ENCODE peak calls at places on chromosomes 5 and 9, in six cellular contexts. H is CD8-positive, alpha-beta memory T cell; U is tibial nerve; M is heart left ventricle; T is MM.1S; J is GM23248. Q is an unnamed sample.

GRCh38 chr5:143511736-143512135 is 108.2 kb upstream of the NR3C1 start:
- DNase-seq in H (no peak), J (peak; percentile 30), M (no peak), U (no peak), T (no peak), Q (no peak)

GRCh38 chr5:169253071-169253470 is 47.9 kb downstream of the SLIT3 start:
- DNase-seq in U (no peak), T (no peak), J (no peak), H (no peak), M (no peak), Q (no peak)

GRCh38 chr5:168020522-168021294 is 270.7 kb upstream of the WWC1 start:
- DNase-seq in J (peak; percentile 40), M (no peak), T (no peak), U (peak; percentile 28), H (no peak), Q (no peak)

GRCh38 chr5:44536650-44537260 is 147.5 kb upstream of the FGF10 start:
- DNase-seq in M (no peak), J (peak; percentile 63), H (no peak), T (peak; percentile 49), U (no peak), Q (no peak)

GRCh38 chr5:104146652-104147051 is 584.1 kb upstream of the NUDT12 start:
- DNase-seq in J (no peak), M (no peak), T (no peak), U (no peak), H (no peak), Q (no peak)

GRCh38 chr9:103397868-103398600 is 402.9 kb downstream of the CYLC2 start:
- DNase-seq in T (peak; percentile 85), J (peak; percentile 29), U (no peak), H (peak; percentile 3), M (peak; percentile 11), Q (no peak)

GRCh38 chr5:41670854-41671791 is 160.7 kb upstream of the PLCXD3 start:
- DNase-seq in J (no peak), H (no peak), T (no peak), U (no peak), M (no peak), Q (no peak)

GRCh38 chr5:998975-999501 is 9.6 kb upstream of the NKD2 start:
- DNase-seq in J (peak; percentile 31), U (peak; percentile 3), M (peak; percentile 5), T (no peak), H (no peak), Q (peak; percentile 17)

GRCh38 chr9:129256959-129257713 is 79.1 kb upstream of the IER5L start:
- DNase-seq in M (no peak), U (no peak), J (no peak), T (no peak), H (no peak), Q (no peak)

GRCh38 chr5:150945501-150945900 is 40.7 kb upstream of the ZNF300 start:
- DNase-seq in J (peak; percentile 16), H (no peak), U (no peak), T (no peak), M (no peak), Q (no peak)

GRCh38 chr9:20788526-20789421 is 104.7 kb downstream of the FOCAD start:
- DNase-seq in J (no peak), H (no peak), M (no peak), U (no peak), T (no peak), Q (no peak)

GRCh38 chr9:123834907-123835562 is 94.9 kb downstream of the DENND1A start:
- DNase-seq in J (peak; percentile 45), H (peak; percentile 4), U (no peak), M (no peak), T (peak; percentile 62), Q (no peak)

GRCh38 chr9:35791321-35791921 is at the start of gene NPR2:
- DNase-seq in J (peak; percentile 70), T (no peak), H (no peak), U (no peak), M (peak; percentile 62), Q (no peak)

GRCh38 chr9:13956107-13956506 is 357.8 kb downstream of the NFIB start:
- DNase-seq in U (no peak), J (no peak), M (no peak), T (no peak), H (no peak), Q (no peak)

GRCh38 chr9:31030741-31031202 is 1353.7 kb upstream of the ACO1 start:
- DNase-seq in H (no peak), T (no peak), M (no peak), U (no peak), J (peak; percentile 23), Q (no peak)

GRCh38 chr5:157108961-157109360 is at the start of gene HAVCR2:
- DNase-seq in T (peak; percentile 64), M (peak; percentile 24), H (peak; percentile 58), U (no peak), J (no peak), Q (no peak)

GRCh38 chr9:132249123-132249522 is 87.3 kb downstream of the NTNG2 start:
- DNase-seq in H (no peak), U (no peak), M (no peak), T (no peak), J (no peak), Q (no peak)

GRCh38 chr9:131117111-131117761 is 8.2 kb upstream of the NUP214 start:
- DNase-seq in J (no peak), H (no peak), U (no peak), T (no peak), M (no peak), Q (peak; percentile 37)

GRCh38 chr9:3435732-3436131 is 90.1 kb downstream of the RFX3 start:
- DNase-seq in T (no peak), M (no peak), J (no peak), U (no peak), H (no peak), Q (no peak)

GRCh38 chr5:6468870-6469269 is 20.2 kb downstream of the UBE2QL1 start:
- DNase-seq in J (no peak), T (no peak), U (no peak), H (no peak), M (no peak), Q (no peak)

GRCh38 chr5:31759925-31760324 is 121.0 kb downstream of the PDZD2 start:
- DNase-seq in U (no peak), T (no peak), H (no peak), J (no peak), M (no peak), Q (no peak)

GRCh38 chr5:152097128-152097527 is 172.5 kb upstream of the GLRA1 start:
- DNase-seq in M (no peak), T (peak; percentile 80), J (no peak), H (no peak), U (no peak), Q (no peak)

GRCh38 chr9:115494393-115494792 is 376.4 kb upstream of the TNC start:
- DNase-seq in T (no peak), U (no peak), M (no peak), H (no peak), J (peak; percentile 25), Q (no peak)

GRCh38 chr5:59665086-59665831 is 228.3 kb downstream of the PDE4D start:
- DNase-seq in M (no peak), J (no peak), H (no peak), T (no peak), U (no peak), Q (no peak)

DNA sequence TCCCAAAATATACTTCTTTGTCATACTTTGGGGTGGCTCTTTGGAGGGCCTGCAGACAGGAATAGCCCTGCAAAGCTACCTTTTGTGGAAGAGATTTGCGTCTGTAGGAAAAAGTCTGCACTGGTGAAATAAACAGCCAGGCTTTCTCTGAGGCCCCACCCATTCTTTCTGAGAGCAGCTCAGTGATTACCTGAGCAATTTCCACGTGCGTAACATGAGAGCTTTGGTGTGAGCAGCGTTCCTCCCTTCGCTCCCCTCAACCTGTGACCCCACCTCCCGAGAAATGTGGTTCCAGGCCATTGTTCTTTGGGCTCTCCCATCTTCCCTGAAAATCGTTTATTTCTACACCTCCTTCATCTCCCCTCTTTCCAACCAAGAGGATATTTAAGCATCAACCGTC is 23.8 kb upstream of the FBP1 start:
- DNase-seq in H (no peak), U (no peak), M (no peak), J (no peak), T (no peak), Q (no peak)
- H3K4me3 ChIP-seq in H (no peak overlapping the region), U (no peak overlapping the region), M (no peak overlapping the region), J (no peak overlapping the region), T (no peak overlapping the region), Q (no peak overlapping the region)

DNA sequence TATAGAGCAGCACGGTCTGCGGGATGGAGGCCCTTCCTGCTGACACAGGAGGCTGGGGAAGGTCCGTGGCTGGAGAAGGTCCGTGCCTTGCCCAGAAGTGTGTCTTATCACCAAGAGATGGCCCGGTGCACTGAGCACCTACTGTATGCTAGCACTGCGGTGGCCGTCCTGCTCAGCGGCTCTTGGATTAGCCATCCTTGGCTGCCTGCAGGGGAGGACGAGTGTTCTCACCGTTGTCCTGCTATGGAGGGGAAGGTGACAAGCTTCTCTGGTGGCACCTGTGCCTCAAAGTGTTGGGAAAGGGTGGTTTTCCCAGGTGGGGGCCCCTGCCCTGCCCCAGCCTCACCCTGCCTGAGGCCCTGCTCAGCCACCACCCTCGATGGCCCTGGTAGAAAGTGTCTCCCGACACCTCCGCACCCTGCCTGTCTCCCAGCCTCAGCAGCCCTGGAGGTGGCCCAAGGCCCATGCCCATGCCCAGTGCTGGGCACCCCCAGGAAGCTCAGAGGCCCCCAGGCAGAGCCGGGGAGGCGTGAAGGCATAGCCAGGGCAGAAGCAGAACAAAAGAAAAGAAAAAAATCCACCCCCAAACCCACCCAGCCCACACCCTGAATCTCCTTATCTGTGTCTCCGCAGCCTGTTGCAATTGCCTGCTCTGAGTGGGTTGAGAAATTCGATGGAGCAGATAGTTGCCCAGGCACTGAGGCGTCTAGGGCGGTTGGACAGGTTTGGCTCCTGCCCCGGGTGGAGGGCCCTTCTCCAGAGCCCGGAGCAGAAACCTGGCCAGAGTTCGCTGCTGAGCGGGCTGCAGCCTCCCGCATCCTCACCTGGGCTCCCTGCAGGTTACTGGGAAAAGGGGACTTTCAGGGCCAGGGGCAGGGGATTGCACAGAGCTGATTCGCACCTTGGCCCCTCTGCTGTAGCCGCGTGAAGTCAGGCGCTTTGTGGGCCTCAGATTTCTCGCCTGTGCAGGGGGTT is 30.5 kb downstream of the RXRA start:
- DNase-seq in J (no peak), M (no peak), U (no peak), H (no peak), T (no peak), Q (no peak)
- H3K4me3 ChIP-seq in J (no peak overlapping the region), M (no peak overlapping the region), U (no peak overlapping the region), H (no peak overlapping the region), T (no peak overlapping the region), Q (no peak overlapping the region)

DNA sequence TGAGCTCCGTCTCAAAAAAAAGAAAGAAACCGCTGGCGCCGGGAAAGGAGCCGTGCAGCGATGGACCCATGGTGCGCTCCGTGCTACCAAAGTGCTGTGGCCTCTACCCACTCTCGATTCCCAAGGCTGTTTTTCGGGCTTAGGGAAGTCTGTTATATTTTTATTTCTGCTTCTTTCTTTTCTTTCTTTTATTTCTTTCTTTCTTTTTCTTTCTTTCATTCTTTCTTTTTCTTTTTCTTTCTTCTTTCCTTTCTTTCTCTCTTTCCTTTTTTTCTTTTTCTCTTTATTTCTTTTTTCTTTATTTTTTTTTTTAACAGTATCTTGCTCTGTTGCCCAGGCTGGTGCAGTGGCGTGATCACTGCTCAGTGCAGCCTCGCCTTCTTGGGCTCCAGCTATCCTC is 87.5 kb downstream of the ANXA2R start:
- DNase-seq in M (no peak), U (no peak), J (peak; percentile 42), H (no peak), T (no peak), Q (no peak)
- H3K4me3 ChIP-seq in M (peak overlapping the region; percentile 61), U (peak overlapping the region; percentile 50), J (peak overlapping the region; percentile 79), H (peak overlapping the region; percentile 97), T (peak overlapping the region; percentile 69), Q (peak overlapping the region; percentile 51)

GRCh38 chr5:124892185-124892848 is 145.9 kb upstream of the ZNF608 start:
- DNase-seq in U (no peak), M (no peak), T (no peak), H (no peak), J (no peak), Q (no peak)
- H3K4me3 ChIP-seq in U (no peak overlapping the region), M (no peak overlapping the region), T (no peak overlapping the region), H (no peak overlapping the region), J (no peak overlapping the region), Q (no peak overlapping the region)

Q was measured in dorsolateral prefrontal cortex.